ENCODE peak calls at places on chromosome 12, in six cellular contexts. N is transverse colon; A is cardiac muscle cell; Q is GM12878; O is tibial artery; L is CD8-positive, alpha-beta memory T cell. F is an unnamed sample. For H3K9me3, the result is how much of the 10 kb centered on the place peaks cover.

GRCh38 chr12:9798008-9798619 is 29.2 kb upstream of the KLRF1 start:
- DNase-seq in A (peak), L (peak), O (no peak), Q (peak), N (peak), F (no peak)

GRCh38 chr12:2489266-2489665 is 305.5 kb upstream of the FKBP4 start:
- DNase-seq in Q (no peak), L (no peak), O (no peak), N (no peak), A (no peak), F (no peak)

GRCh38 chr12:64269161-64269560 is 47.1 kb upstream of the KICS2 start:
- DNase-seq in N (no peak), A (peak), O (no peak), L (no peak), Q (no peak), F (no peak)

GRCh38 chr12:70260610-70261009 is 17.4 kb downstream of the CNOT2 start:
- DNase-seq in Q (no peak), O (no peak), L (no peak), A (no peak), N (no peak), F (no peak)

GRCh38 chr12:6765048-6765633 is 1.0 kb upstream of the PTMS start:
- DNase-seq in O (no peak), L (no peak), N (no peak), A (no peak), Q (no peak), F (no peak)

GRCh38 chr12:18389820-18390219 is 128.5 kb downstream of the PIK3C2G start:
- DNase-seq in O (no peak), L (no peak), A (no peak), Q (no peak), N (no peak), F (no peak)

GRCh38 chr12:9751204-9752144 is 9.2 kb downstream of the CD69 start:
- DNase-seq in O (no peak), N (no peak), L (peak), A (peak), Q (no peak), F (no peak)

GRCh38 chr12:78696267-78696666 is 168.3 kb upstream of the SYT1 start:
- DNase-seq in A (no peak), O (no peak), L (no peak), Q (no peak), N (no peak), F (no peak)

GRCh38 chr12:96193725-96194571 is at the start of gene ELK3:
- DNase-seq in Q (no peak), A (peak), N (peak), L (peak), O (peak), F (peak)

GRCh38 chr12:50195832-50196231 is 28.7 kb upstream of the CERS5 start:
- DNase-seq in L (no peak), A (no peak), Q (no peak), O (no peak), N (no peak), F (no peak)

GRCh38 chr12:91222746-91223145 is 40.1 kb upstream of the DCN start:
- DNase-seq in A (no peak), Q (no peak), N (no peak), L (no peak), O (no peak), F (no peak)

GRCh38 chr12:107134558-107134957 is 41.2 kb upstream of the CRY1 start:
- DNase-seq in L (peak), Q (no peak), N (no peak), A (no peak), O (no peak), F (no peak)

GRCh38 chr12:76866726-76867125 is 12.1 kb downstream of the CSRP2 start:
- DNase-seq in O (no peak), Q (no peak), N (no peak), L (no peak), A (no peak), F (no peak)

GRCh38 chr12:6430124-6430989 is 14.4 kb upstream of the CD27 start:
- DNase-seq in Q (no peak), L (no peak), N (peak), O (peak), A (no peak), F (peak)

GRCh38 chr12:105659355-105660075 is 329.0 kb downstream of the C12orf75 start:
- DNase-seq in N (no peak), A (no peak), Q (no peak), O (no peak), L (no peak), F (peak)

GRCh38 chr12:115942346-115942745 is 335.1 kb downstream of the MED13L start:
- DNase-seq in O (no peak), A (no peak), L (no peak), N (no peak), Q (no peak), F (no peak)

GRCh38 chr12:80268924-80269749 is 169.8 kb downstream of the OTOGL start:
- DNase-seq in L (no peak), A (no peak), Q (no peak), N (no peak), O (no peak), F (no peak)

GRCh38 chr12:107411792-107412535 is 273.6 kb upstream of the PWP1 start:
- DNase-seq in Q (no peak), N (no peak), L (no peak), A (no peak), O (no peak), F (no peak)

GRCh38 chr12:68334136-68334535 is 2.0 kb upstream of the MDM1 start:
- DNase-seq in Q (peak), A (no peak), O (no peak), N (peak), L (no peak), F (no peak)

GRCh38 chr12:122995503-122996187 is 15.2 kb downstream of the ARL6IP4 start:
- DNase-seq in A (no peak), O (peak), N (no peak), Q (no peak), L (no peak), F (peak)

GRCh38 chr12:3836641-3837040 is 36.6 kb downstream of the PARP11 start:
- DNase-seq in L (no peak), A (no peak), N (no peak), Q (no peak), O (no peak), F (no peak)

GRCh38 chr12:66668311-66668710 is 10.6 kb downstream of the GRIP1 start:
- DNase-seq in O (no peak), A (no peak), N (no peak), L (no peak), Q (no peak), F (no peak)

GRCh38 chr12:65022960-65023359 is 98.1 kb downstream of the WIF1 start:
- DNase-seq in L (no peak), O (no peak), Q (no peak), N (no peak), A (no peak), F (no peak)

GRCh38 chr12:51592034-51592705 is 1.1 kb downstream of the SCN8A start:
- DNase-seq in O (no peak), N (no peak), A (no peak), Q (no peak), L (no peak), F (no peak)
- H3K4me3 ChIP-seq in O (no peak), N (no peak), A (no peak), Q (no peak), L (no peak), F (no peak)

GRCh38 chr12:31950088-31950487 is 9.1 kb upstream of the RESF1 start:
- DNase-seq in Q (no peak), A (no peak), O (no peak), L (no peak), N (no peak), F (no peak)

GRCh38 chr12:31950492-31950891 is 8.7 kb upstream of the RESF1 start:
- DNase-seq in N (no peak), O (no peak), Q (no peak), L (no peak), A (no peak), F (no peak)

GRCh38 chr12:31951008-31951407 is 8.2 kb upstream of the RESF1 start:
- DNase-seq in Q (no peak), O (no peak), A (no peak), L (no peak), N (no peak), F (no peak)

GRCh38 chr12:31944299-31944698 is 14.9 kb upstream of the RESF1 start:
- DNase-seq in L (no peak), Q (no peak), O (no peak), N (no peak), A (no peak), F (no peak)

GRCh38 chr12:31947971-31948370 is 11.2 kb upstream of the RESF1 start:
- DNase-seq in A (no peak), O (no peak), Q (no peak), L (no peak), N (no peak), F (no peak)
- H3K9me3 ChIP-seq in A (under half), O (under half), Q (under half), L (under half), N (under half), F (under half)

DNA sequence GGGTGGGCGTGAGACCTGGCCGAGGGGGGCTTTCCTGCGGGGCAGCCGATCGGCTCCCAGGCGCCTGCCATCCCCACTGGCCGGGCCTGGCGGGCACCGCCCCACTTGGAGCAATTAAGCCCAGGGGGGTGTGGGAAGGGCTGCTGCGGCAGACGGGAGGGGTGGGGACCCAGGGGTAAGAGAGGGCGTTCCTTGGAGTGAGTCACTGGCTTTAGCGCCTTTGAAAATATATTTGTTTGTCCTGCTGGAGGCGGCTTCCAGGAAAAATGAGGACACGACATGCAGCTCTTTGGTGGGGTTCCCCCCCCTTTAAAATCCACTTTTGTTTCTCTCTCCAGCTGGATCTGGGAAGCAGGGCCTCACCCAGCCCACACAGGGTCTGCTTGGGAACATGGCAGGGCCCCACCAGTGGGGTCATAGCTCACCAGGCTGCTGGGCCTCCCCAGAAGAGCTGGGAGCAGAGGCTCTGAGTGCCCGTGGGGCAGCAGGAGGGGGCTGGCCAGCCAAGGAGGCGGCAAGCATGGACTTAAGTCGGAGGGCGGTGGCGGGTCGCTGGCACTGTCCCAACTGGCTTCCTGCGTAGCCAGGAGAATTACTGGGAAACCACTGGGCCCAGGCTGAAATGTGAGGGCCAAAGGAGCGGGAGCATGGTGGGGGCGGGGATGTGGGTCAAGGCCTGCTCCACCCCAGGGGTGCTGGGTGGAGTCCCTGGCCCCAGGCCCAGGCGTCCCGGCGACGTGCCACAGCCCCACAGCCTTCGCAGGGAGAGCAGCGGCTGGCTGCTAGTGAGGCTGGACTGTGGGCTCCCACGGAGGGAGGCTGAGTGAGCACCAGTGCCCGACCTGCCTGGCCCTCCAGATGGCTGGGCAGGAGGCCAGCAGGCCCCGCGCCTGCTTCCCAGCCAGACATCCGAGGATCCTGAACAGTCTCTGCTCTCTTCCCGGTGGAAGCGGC is 128.0 kb downstream of the RFLNA start:
- DNase-seq in A (no peak), Q (no peak), O (peak), N (peak), L (no peak), F (peak)
- H3K4me3 ChIP-seq in A (no peak), Q (no peak), O (peak), N (peak), L (no peak), F (peak)

GRCh38 chr12:27299102-27299501 is 33.5 kb upstream of the BMAL2 start:
- DNase-seq in N (no peak), A (no peak), Q (no peak), L (no peak), O (no peak), F (no peak)
- H3K9me3 ChIP-seq in N (under half), A (under half), Q (under half), L (under half), O (under half), F (under half)

DNA sequence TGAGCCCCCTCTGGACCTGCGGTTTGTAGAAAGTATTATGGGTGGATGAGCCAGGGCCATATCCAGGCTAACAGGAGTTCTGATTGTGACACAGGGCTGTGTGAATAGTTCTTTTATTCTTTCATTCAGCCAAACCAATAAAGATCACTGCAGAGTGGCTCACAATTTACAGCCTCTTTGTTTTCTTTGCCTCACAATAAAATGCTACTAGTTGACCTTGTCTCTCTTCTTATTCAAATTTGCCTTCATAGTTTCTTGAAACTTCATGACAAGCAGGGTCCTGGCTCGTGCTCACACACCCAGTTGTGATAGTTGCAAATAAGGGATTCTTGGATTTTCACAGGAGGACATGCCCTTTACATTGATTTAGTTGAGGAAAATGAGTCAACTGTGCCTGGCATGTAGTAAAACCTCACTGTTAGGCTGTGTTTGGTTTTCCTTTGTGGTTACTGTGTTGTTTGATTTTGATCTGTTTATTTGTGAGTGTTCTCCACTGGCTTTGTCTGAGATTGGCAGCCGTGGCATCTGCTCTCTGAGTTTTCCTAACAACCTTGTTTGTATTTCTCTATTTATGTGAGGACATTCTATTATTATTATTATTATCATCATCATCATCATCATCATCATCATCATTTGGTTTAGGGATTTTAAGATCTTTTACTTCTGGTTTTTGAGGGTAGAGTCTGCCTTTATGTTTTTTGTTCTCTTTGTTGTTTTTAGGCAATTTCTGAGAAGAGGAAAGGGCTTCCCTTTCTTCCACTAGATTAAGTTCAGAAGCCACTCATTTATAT is 2.7 kb upstream of the KRT6B start:
- DNase-seq in Q (no peak), N (no peak), A (no peak), L (no peak), O (no peak), F (no peak)
- H3K4me3 ChIP-seq in Q (no peak), N (no peak), A (no peak), L (no peak), O (no peak), F (no peak)

DNA sequence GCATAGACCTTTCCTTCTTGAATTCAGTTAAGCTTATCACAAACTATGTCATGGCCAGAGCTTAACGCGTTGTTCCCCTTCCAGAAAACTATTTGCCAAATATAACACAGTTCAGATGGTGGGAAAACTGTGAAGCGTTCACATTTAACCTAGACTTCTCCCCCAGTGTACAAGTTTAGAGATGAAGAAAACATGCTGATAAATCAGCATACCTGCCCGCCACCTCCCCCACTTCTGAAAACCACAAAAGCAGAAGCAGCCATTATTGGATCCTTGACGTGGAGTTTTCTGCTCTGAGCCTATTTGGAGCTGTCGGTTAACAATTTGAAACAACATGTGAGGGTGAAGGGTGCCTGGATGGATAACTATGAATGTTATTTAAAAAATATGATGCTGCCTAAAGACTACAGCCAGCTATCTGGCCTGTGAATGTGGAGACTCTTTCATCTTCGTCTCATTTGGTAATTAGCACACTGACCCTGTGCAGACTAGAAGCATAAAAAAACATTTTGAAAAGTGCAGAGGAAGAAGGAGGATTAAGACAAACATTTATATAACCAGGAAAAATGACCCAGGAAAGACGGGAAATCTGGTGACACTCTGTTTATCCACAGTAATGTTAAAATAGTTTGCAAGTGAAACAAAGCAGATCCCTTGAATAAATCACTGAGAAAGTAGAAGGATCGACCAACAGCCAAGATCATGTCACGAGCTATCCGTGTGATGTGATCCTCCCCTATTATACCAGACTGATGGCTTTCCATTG is 408.2 kb downstream of the AEBP2 start:
- DNase-seq in Q (no peak), L (no peak), N (no peak), O (no peak), A (no peak), F (peak)
- H3K9me3 ChIP-seq in Q (under half), L (under half), N (under half), O (under half), A (under half), F (under half)

GRCh38 chr12:48678561-48679185 is 3.4 kb downstream of the KANSL2 start:
- DNase-seq in A (no peak), Q (no peak), O (no peak), N (no peak), L (no peak), F (no peak)
- H3K4me3 ChIP-seq in A (no peak), Q (peak), O (no peak), N (no peak), L (peak), F (peak)

DNA sequence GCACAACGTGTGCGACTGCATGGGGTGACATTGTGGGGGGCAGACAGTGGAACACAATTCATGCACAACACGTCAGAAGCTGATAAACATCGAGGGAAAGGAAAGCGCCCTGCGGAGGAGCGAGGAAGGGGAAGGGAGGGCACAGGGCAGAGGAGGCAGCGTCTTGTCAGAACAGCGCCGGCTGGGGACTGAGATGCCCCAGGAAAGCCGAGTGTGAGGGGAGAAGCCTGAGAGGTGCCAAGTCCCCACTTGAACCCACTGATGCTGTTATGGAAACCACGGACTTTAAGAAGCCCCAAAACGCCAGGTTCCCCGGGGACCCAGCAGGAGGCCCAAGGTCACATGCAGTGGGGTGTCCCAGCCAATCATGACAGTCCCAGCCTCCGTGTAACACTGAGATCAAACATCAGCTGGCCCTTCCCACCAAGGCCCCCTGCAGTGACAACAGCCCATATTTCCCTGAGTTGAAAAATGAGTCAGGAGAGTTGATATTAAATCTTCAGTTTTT is 70.0 kb downstream of the GALNT9 start:
- DNase-seq in L (no peak), N (no peak), O (no peak), Q (no peak), A (no peak), F (no peak)
- H3K9me3 ChIP-seq in L (under half), N (under half), O (under half), Q (under half), A (under half), F (under half)

F was measured in left ventricle myocardium inferior.